ENCODE peak calls at places on chromosomes 13 and 19, in ten cellular contexts. One of them, this sample, is unnamed.

GRCh38 chr19:5480427-5480836 is 25.2 kb downstream of the ZNRF4 start:
- DNase-seq in DND-41: peak; percentile 33
- DNase-seq in psoas muscle: no peak
- DNase-seq in omental fat pad: no peak
- DNase-seq in RWPE1: peak; percentile 24
- DNase-seq in right atrium auricular region: no peak
- DNase-seq in neural crest cell: peak; percentile 59
- DNase-seq in heart right ventricle: no peak
- DNase-seq in AG10803: no peak
- DNase-seq in cardiac muscle cell: peak; percentile 38
- DNase-seq in this sample: no peak

GRCh38 chr19:1374250-1374577 is 9.5 kb upstream of the NDUFS7 start:
- DNase-seq in AG10803: no peak
- DNase-seq in psoas muscle: no peak
- DNase-seq in DND-41: no peak
- DNase-seq in cardiac muscle cell: no peak
- DNase-seq in right atrium auricular region: no peak
- DNase-seq in neural crest cell: no peak
- DNase-seq in heart right ventricle: peak; percentile 42
- DNase-seq in omental fat pad: no peak
- DNase-seq in RWPE1: no peak
- DNase-seq in this sample: no peak

GRCh38 chr19:19471682-19472081 is 43.7 kb downstream of the TSSK6 start:
- DNase-seq in neural crest cell: no peak
- DNase-seq in omental fat pad: no peak
- DNase-seq in heart right ventricle: no peak
- DNase-seq in AG10803: no peak
- DNase-seq in DND-41: no peak
- DNase-seq in RWPE1: no peak
- DNase-seq in right atrium auricular region: no peak
- DNase-seq in cardiac muscle cell: no peak
- DNase-seq in psoas muscle: peak; percentile 30
- DNase-seq in this sample: no peak

GRCh38 chr19:53521373-53522202 is 16.4 kb upstream of the ZNF331 start:
- DNase-seq in psoas muscle: peak; percentile 60
- DNase-seq in RWPE1: no peak
- DNase-seq in omental fat pad: no peak
- DNase-seq in AG10803: no peak
- DNase-seq in neural crest cell: no peak
- DNase-seq in DND-41: no peak
- DNase-seq in heart right ventricle: no peak
- DNase-seq in cardiac muscle cell: no peak
- DNase-seq in right atrium auricular region: no peak
- DNase-seq in this sample: no peak

GRCh38 chr19:47272448-47273312 is 2.0 kb upstream of the INAFM1 start:
- DNase-seq in heart right ventricle: peak; percentile 55
- DNase-seq in neural crest cell: no peak
- DNase-seq in psoas muscle: no peak
- DNase-seq in omental fat pad: no peak
- DNase-seq in AG10803: peak; percentile 71
- DNase-seq in cardiac muscle cell: no peak
- DNase-seq in RWPE1: no peak
- DNase-seq in right atrium auricular region: peak; percentile 66
- DNase-seq in DND-41: no peak
- DNase-seq in this sample: no peak

GRCh38 chr13:45918597-45918996 is 67.0 kb upstream of the SIAH3 start:
- DNase-seq in omental fat pad: no peak
- DNase-seq in heart right ventricle: no peak
- DNase-seq in RWPE1: no peak
- DNase-seq in neural crest cell: no peak
- DNase-seq in DND-41: no peak
- DNase-seq in cardiac muscle cell: no peak
- DNase-seq in AG10803: no peak
- DNase-seq in right atrium auricular region: no peak
- DNase-seq in psoas muscle: no peak
- DNase-seq in this sample: no peak

GRCh38 chr19:40502647-40503046 is 35.8 kb downstream of the SPTBN4 start:
- DNase-seq in neural crest cell: no peak
- DNase-seq in RWPE1: no peak
- DNase-seq in omental fat pad: no peak
- DNase-seq in heart right ventricle: no peak
- DNase-seq in right atrium auricular region: no peak
- DNase-seq in psoas muscle: no peak
- DNase-seq in cardiac muscle cell: no peak
- DNase-seq in DND-41: no peak
- DNase-seq in AG10803: no peak
- DNase-seq in this sample: no peak

GRCh38 chr13:28817204-28817603 is 2.9 kb upstream of the MTUS2 start:
- DNase-seq in DND-41: no peak
- DNase-seq in cardiac muscle cell: no peak
- DNase-seq in heart right ventricle: no peak
- DNase-seq in AG10803: no peak
- DNase-seq in RWPE1: no peak
- DNase-seq in psoas muscle: no peak
- DNase-seq in omental fat pad: no peak
- DNase-seq in right atrium auricular region: no peak
- DNase-seq in neural crest cell: no peak
- DNase-seq in this sample: no peak

GRCh38 chr13:67515895-67516294 is 285.8 kb upstream of the PCDH9 start:
- DNase-seq in AG10803: peak; percentile 18
- DNase-seq in omental fat pad: no peak
- DNase-seq in DND-41: no peak
- DNase-seq in neural crest cell: no peak
- DNase-seq in heart right ventricle: no peak
- DNase-seq in cardiac muscle cell: no peak
- DNase-seq in psoas muscle: no peak
- DNase-seq in right atrium auricular region: no peak
- DNase-seq in RWPE1: peak; percentile 28
- DNase-seq in this sample: no peak

GRCh38 chr19:34493649-34494044 is 12.1 kb downstream of the WTIP start:
- DNase-seq in cardiac muscle cell: no peak
- DNase-seq in DND-41: no peak
- DNase-seq in right atrium auricular region: no peak
- DNase-seq in omental fat pad: no peak
- DNase-seq in heart right ventricle: no peak
- DNase-seq in AG10803: no peak
- DNase-seq in psoas muscle: no peak
- DNase-seq in RWPE1: no peak
- DNase-seq in neural crest cell: no peak
- DNase-seq in this sample: no peak

GRCh38 chr19:58575183-58576041 is 2.3 kb upstream of the MZF1 start:
- DNase-seq in heart right ventricle: peak; percentile 91
- DNase-seq in psoas muscle: peak; percentile 94
- DNase-seq in omental fat pad: peak; percentile 59
- DNase-seq in right atrium auricular region: peak; percentile 94
- DNase-seq in neural crest cell: peak; percentile 78
- DNase-seq in DND-41: peak; percentile 79
- DNase-seq in AG10803: peak; percentile 91
- DNase-seq in RWPE1: peak; percentile 83
- DNase-seq in cardiac muscle cell: peak; percentile 94
- DNase-seq in this sample: peak; percentile 77

GRCh38 chr13:47964863-47965262 is 36.2 kb downstream of the SUCLA2 start:
- DNase-seq in right atrium auricular region: no peak
- DNase-seq in cardiac muscle cell: no peak
- DNase-seq in neural crest cell: no peak
- DNase-seq in heart right ventricle: no peak
- DNase-seq in omental fat pad: no peak
- DNase-seq in psoas muscle: no peak
- DNase-seq in AG10803: no peak
- DNase-seq in RWPE1: no peak
- DNase-seq in DND-41: no peak
- DNase-seq in this sample: no peak
- TF ChIP-seq CTCF in right atrium auricular region: no peak
- TF ChIP-seq CTCF in cardiac muscle cell: no peak
- TF ChIP-seq CTCF in neural crest cell: peak; percentile 21
- TF ChIP-seq CTCF in heart right ventricle: no peak
- TF ChIP-seq CTCF in omental fat pad: no peak
- TF ChIP-seq CTCF in psoas muscle: no peak
- TF ChIP-seq CTCF in AG10803: no peak
- TF ChIP-seq CTCF in RWPE1: no peak
- TF ChIP-seq CTCF in DND-41: no peak
- TF ChIP-seq CTCF in this sample: no peak

GRCh38 chr19:28744014-28744413 is 468.9 kb downstream of the UQCRFS1 start:
- DNase-seq in cardiac muscle cell: no peak
- DNase-seq in DND-41: no peak
- DNase-seq in AG10803: no peak
- DNase-seq in neural crest cell: no peak
- DNase-seq in RWPE1: no peak
- DNase-seq in psoas muscle: no peak
- DNase-seq in right atrium auricular region: no peak
- DNase-seq in omental fat pad: no peak
- DNase-seq in heart right ventricle: no peak
- DNase-seq in this sample: no peak

GRCh38 chr19:28746486-28746885 is 466.5 kb downstream of the UQCRFS1 start:
- DNase-seq in heart right ventricle: no peak
- DNase-seq in cardiac muscle cell: no peak
- DNase-seq in RWPE1: no peak
- DNase-seq in omental fat pad: no peak
- DNase-seq in DND-41: no peak
- DNase-seq in AG10803: no peak
- DNase-seq in right atrium auricular region: no peak
- DNase-seq in neural crest cell: no peak
- DNase-seq in psoas muscle: no peak
- DNase-seq in this sample: no peak

DNA sequence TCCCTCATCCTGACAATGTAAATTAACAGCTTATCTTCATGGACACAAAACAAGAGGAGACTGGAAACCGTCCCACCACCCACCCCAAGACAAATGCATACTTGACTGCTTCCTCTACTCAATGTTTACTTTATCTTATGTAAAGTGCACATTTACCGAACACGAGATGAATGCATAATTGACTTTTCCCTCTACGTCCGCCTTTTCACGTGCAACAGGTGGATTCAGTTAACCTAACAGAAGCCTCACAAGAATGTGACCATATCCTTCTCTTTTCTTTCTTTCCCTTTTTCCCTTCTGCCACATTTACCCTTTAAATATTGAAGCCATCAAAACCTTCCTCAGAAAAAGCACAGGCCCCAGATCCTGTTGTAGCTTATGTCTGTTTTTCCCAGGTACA is 468.0 kb downstream of the UQCRFS1 start:
- DNase-seq in AG10803: no peak
- DNase-seq in cardiac muscle cell: no peak
- DNase-seq in RWPE1: no peak
- DNase-seq in heart right ventricle: no peak
- DNase-seq in DND-41: no peak
- DNase-seq in psoas muscle: no peak
- DNase-seq in omental fat pad: no peak
- DNase-seq in right atrium auricular region: no peak
- DNase-seq in neural crest cell: no peak
- DNase-seq in this sample: no peak
- TF ChIP-seq CTCF in AG10803: no peak
- TF ChIP-seq CTCF in cardiac muscle cell: no peak
- TF ChIP-seq CTCF in RWPE1: no peak
- TF ChIP-seq CTCF in heart right ventricle: no peak
- TF ChIP-seq CTCF in DND-41: no peak
- TF ChIP-seq CTCF in psoas muscle: no peak
- TF ChIP-seq CTCF in omental fat pad: no peak
- TF ChIP-seq CTCF in right atrium auricular region: no peak
- TF ChIP-seq CTCF in neural crest cell: no peak
- TF ChIP-seq CTCF in this sample: no peak

DNA sequence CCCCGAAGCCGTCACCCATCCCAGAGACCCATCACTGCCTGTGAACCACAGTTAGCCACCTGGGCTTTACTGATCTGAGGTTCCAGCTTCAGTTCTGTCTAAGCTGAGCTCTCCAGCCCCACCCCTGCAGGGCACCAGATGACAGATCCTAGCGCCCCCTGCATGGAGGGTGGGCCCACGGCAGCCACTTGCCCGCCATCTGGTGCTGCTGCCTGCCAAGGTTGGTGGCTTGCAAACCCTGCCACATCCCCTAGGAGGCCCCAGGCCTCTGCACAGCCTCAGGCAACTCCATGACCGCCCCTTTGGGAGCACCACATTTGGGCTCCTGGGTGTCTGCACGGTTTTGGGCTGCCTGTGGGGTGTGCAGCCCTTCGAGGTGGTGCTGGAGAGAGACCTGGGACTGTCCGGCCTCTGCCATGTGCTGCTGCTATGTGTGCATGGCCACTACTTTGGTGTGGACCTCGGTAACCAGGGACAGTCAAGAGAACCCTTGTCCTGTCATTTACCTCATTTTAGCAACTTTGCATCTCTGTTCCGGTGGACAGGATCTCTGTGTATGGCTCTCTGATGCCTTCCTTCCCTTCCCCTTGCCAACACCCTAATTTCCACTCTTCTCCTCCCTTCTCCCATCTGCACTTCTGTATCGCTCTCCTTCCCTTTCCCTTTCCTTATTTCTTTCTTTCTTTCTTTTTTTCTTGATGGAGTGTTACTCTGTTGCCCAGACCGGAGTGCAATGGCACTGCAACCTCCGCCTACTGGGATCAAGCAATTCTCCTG is 17.4 kb upstream of the SDHAF1 start:
- DNase-seq in neural crest cell: no peak
- DNase-seq in right atrium auricular region: no peak
- DNase-seq in AG10803: no peak
- DNase-seq in psoas muscle: no peak
- DNase-seq in omental fat pad: no peak
- DNase-seq in RWPE1: no peak
- DNase-seq in DND-41: peak; percentile 46
- DNase-seq in heart right ventricle: no peak
- DNase-seq in cardiac muscle cell: no peak
- DNase-seq in this sample: no peak
- TF ChIP-seq CTCF in neural crest cell: peak; percentile 22
- TF ChIP-seq CTCF in right atrium auricular region: no peak
- TF ChIP-seq CTCF in AG10803: no peak
- TF ChIP-seq CTCF in psoas muscle: no peak
- TF ChIP-seq CTCF in omental fat pad: no peak
- TF ChIP-seq CTCF in RWPE1: no peak
- TF ChIP-seq CTCF in DND-41: peak; percentile 45
- TF ChIP-seq CTCF in heart right ventricle: peak; percentile 13
- TF ChIP-seq CTCF in cardiac muscle cell: peak; percentile 6
- TF ChIP-seq CTCF in this sample: no peak

GRCh38 chr13:35228536-35228935 is 248.0 kb downstream of the MAB21L1 start:
- DNase-seq in heart right ventricle: no peak
- DNase-seq in AG10803: no peak
- DNase-seq in psoas muscle: no peak
- DNase-seq in right atrium auricular region: no peak
- DNase-seq in cardiac muscle cell: no peak
- DNase-seq in DND-41: no peak
- DNase-seq in omental fat pad: no peak
- DNase-seq in neural crest cell: no peak
- DNase-seq in RWPE1: no peak
- DNase-seq in this sample: no peak

GRCh38 chr13:35225159-35225558 is 251.3 kb downstream of the MAB21L1 start:
- DNase-seq in neural crest cell: no peak
- DNase-seq in psoas muscle: no peak
- DNase-seq in heart right ventricle: no peak
- DNase-seq in cardiac muscle cell: no peak
- DNase-seq in AG10803: no peak
- DNase-seq in DND-41: no peak
- DNase-seq in right atrium auricular region: no peak
- DNase-seq in omental fat pad: no peak
- DNase-seq in RWPE1: no peak
- DNase-seq in this sample: no peak

GRCh38 chr13:35231426-35231825 is 245.1 kb downstream of the MAB21L1 start:
- DNase-seq in DND-41: no peak
- DNase-seq in neural crest cell: no peak
- DNase-seq in AG10803: no peak
- DNase-seq in RWPE1: no peak
- DNase-seq in psoas muscle: no peak
- DNase-seq in heart right ventricle: no peak
- DNase-seq in omental fat pad: no peak
- DNase-seq in right atrium auricular region: no peak
- DNase-seq in cardiac muscle cell: no peak
- DNase-seq in this sample: no peak

GRCh38 chr13:35225582-35225981 is 250.9 kb downstream of the MAB21L1 start:
- DNase-seq in cardiac muscle cell: no peak
- DNase-seq in AG10803: no peak
- DNase-seq in psoas muscle: no peak
- DNase-seq in DND-41: no peak
- DNase-seq in heart right ventricle: no peak
- DNase-seq in omental fat pad: no peak
- DNase-seq in neural crest cell: no peak
- DNase-seq in RWPE1: no peak
- DNase-seq in right atrium auricular region: no peak
- DNase-seq in this sample: no peak
- TF ChIP-seq CTCF in cardiac muscle cell: no peak
- TF ChIP-seq CTCF in AG10803: no peak
- TF ChIP-seq CTCF in psoas muscle: no peak
- TF ChIP-seq CTCF in DND-41: no peak
- TF ChIP-seq CTCF in heart right ventricle: no peak
- TF ChIP-seq CTCF in omental fat pad: no peak
- TF ChIP-seq CTCF in neural crest cell: no peak
- TF ChIP-seq CTCF in RWPE1: no peak
- TF ChIP-seq CTCF in right atrium auricular region: no peak
- TF ChIP-seq CTCF in this sample: no peak

This sample was measured in natural killer cell.